ENCODE peak calls at places on chromosomes 5 and 9, in seven cellular contexts. K is CD8-positive, alpha-beta memory T cell; V is lung microvascular endothelial cell; A is spleen; W is fibroblast of villous mesenchyme; M is adipocyte; J is heart left ventricle. R is an unnamed sample.

GRCh38 chr5:140413230-140413629 is 11.6 kb downstream of the ANKHD1 start:
- DNase-seq in M (no peak), A (no peak), K (no peak), W (no peak), V (no peak), J (no peak), R (no peak)

GRCh38 chr9:117622347-117622746 is 81.9 kb upstream of the TLR4 start:
- DNase-seq in J (no peak), A (no peak), V (peak), M (no peak), K (no peak), W (no peak), R (no peak)

GRCh38 chr5:30894811-30895210 is 298.7 kb upstream of the CDH6 start:
- DNase-seq in A (no peak), V (no peak), J (no peak), M (peak), W (no peak), K (no peak), R (peak)

GRCh38 chr5:127562252-127562651 is 44.8 kb downstream of the PRRC1 start:
- DNase-seq in W (no peak), J (no peak), M (no peak), K (no peak), V (peak), A (no peak), R (peak)

GRCh38 chr5:130061746-130062145 is 157.5 kb downstream of the CHSY3 start:
- DNase-seq in A (no peak), W (no peak), K (no peak), J (no peak), M (no peak), V (no peak), R (no peak)

GRCh38 chr5:125487231-125487630 is 740.8 kb upstream of the ZNF608 start:
- DNase-seq in K (no peak), J (no peak), W (peak), A (no peak), V (no peak), M (peak), R (no peak)

GRCh38 chr9:77896269-77897245 is 135.1 kb downstream of the GNAQ start:
- DNase-seq in K (no peak), J (no peak), V (no peak), A (no peak), W (no peak), M (no peak), R (no peak)

GRCh38 chr9:73680831-73681230 is 529.2 kb downstream of the ANXA1 start:
- DNase-seq in A (no peak), K (no peak), J (no peak), V (no peak), M (no peak), W (peak), R (no peak)

GRCh38 chr9:107504585-107505455 is 15.3 kb upstream of the KLF4 start:
- DNase-seq in V (peak), J (no peak), K (no peak), A (no peak), W (peak), M (peak), R (peak)

GRCh38 chr9:75164573-75164972 is 76.3 kb downstream of the OSTF1 start:
- DNase-seq in K (no peak), A (no peak), M (no peak), J (no peak), V (no peak), W (no peak), R (no peak)

GRCh38 chr5:58044166-58044565 is 415.7 kb downstream of the PLK2 start:
- DNase-seq in M (no peak), A (no peak), J (no peak), K (no peak), V (no peak), W (no peak), R (no peak)

GRCh38 chr9:98738741-98739140 is 30.0 kb upstream of the GABBR2 start:
- DNase-seq in V (no peak), A (no peak), K (no peak), W (no peak), M (no peak), J (no peak), R (no peak)

GRCh38 chr5:6322163-6322713 is 56.1 kb downstream of the MED10 start:
- DNase-seq in J (no peak), A (no peak), W (no peak), M (no peak), V (no peak), K (no peak), R (no peak)